ENCODE peak calls at places on chromosomes 16 and 17, in six cellular contexts. One of them, this sample, is unnamed.

GRCh38 chr17:73544333-73544732 is 99.9 kb downstream of the SDK2 start:
- DNase-seq in mucosa of descending colon: no peak
- DNase-seq in PC-3: no peak
- DNase-seq in heart right ventricle: no peak
- DNase-seq in omental fat pad: no peak
- DNase-seq in HCT116: no peak
- DNase-seq in this sample: no peak

GRCh38 chr16:77385481-77385880 is 49.4 kb downstream of the ADAMTS18 start:
- DNase-seq in mucosa of descending colon: no peak
- DNase-seq in PC-3: no peak
- DNase-seq in heart right ventricle: no peak
- DNase-seq in omental fat pad: no peak
- DNase-seq in HCT116: no peak
- DNase-seq in this sample: no peak

GRCh38 chr17:83127431-83128160 is 48.2 kb downstream of the METRNL start:
- DNase-seq in mucosa of descending colon: no peak
- DNase-seq in PC-3: no peak
- DNase-seq in heart right ventricle: no peak
- DNase-seq in omental fat pad: no peak
- DNase-seq in HCT116: no peak
- DNase-seq in this sample: no peak

GRCh38 chr17:35171834-35172233 is 22.4 kb downstream of the SLC35G3 start:
- DNase-seq in mucosa of descending colon: no peak
- DNase-seq in PC-3: peak; percentile 33
- DNase-seq in heart right ventricle: no peak
- DNase-seq in omental fat pad: no peak
- DNase-seq in HCT116: no peak
- DNase-seq in this sample: no peak

GRCh38 chr17:57455063-57455914 is 199.0 kb downstream of the MSI2 start:
- DNase-seq in mucosa of descending colon: no peak
- DNase-seq in PC-3: no peak
- DNase-seq in heart right ventricle: no peak
- DNase-seq in omental fat pad: no peak
- DNase-seq in HCT116: no peak
- DNase-seq in this sample: no peak

GRCh38 chr16:29877266-29877961 is 14.4 kb upstream of the CDIPT start:
- DNase-seq in mucosa of descending colon: no peak
- DNase-seq in PC-3: no peak
- DNase-seq in heart right ventricle: no peak
- DNase-seq in omental fat pad: no peak
- DNase-seq in HCT116: peak; percentile 66
- DNase-seq in this sample: no peak

GRCh38 chr17:42248351-42249179 is 27.6 kb downstream of the STAT5B start:
- DNase-seq in mucosa of descending colon: peak; percentile 76
- DNase-seq in PC-3: no peak
- DNase-seq in heart right ventricle: peak; percentile 90
- DNase-seq in omental fat pad: no peak
- DNase-seq in HCT116: no peak
- DNase-seq in this sample: no peak

GRCh38 chr16:85891033-85891775 is 7.8 kb upstream of the IRF8 start:
- DNase-seq in mucosa of descending colon: no peak
- DNase-seq in PC-3: peak; percentile 81
- DNase-seq in heart right ventricle: no peak
- DNase-seq in omental fat pad: no peak
- DNase-seq in HCT116: peak; percentile 40
- DNase-seq in this sample: no peak

GRCh38 chr17:67488161-67488560 is 111.1 kb downstream of the PITPNC1 start:
- DNase-seq in mucosa of descending colon: no peak
- DNase-seq in PC-3: no peak
- DNase-seq in heart right ventricle: peak; percentile 57
- DNase-seq in omental fat pad: peak; percentile 48
- DNase-seq in HCT116: no peak
- DNase-seq in this sample: no peak

DNA sequence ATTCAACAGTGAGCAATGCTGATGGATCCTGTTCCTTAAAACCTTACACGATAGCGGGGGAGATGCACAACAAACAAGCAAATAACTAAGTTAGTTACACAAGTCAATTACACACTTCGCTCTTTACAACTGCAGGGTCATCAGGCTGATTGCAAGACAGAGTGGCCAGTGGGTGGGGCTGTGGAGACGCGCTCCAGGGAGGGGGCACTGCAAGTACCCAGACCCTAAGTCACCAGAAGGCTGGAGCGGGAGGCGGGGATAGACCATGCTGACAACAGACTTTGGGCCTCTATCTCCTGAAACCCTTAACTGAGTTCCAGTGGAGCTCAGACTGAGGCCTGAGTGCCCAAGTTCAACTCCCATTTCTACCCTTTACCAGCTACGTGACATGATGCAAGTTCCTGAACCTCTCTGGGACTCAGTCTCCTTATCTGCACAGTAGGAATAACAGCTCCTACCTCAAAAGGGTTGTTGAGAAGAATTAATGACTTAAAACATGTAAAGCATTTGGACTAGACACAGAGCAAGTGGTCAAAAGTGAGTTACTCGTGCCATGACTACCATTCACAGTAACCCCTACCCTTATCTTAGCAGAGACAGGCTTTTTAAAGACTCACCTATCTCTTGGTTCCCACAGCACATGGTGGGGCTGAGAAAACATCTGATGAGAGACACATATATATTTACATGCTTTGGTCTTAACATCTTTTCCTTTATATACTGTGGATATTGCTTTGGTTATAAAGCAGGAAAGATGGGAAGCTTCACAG is 10.4 kb downstream of the CPPED1 start:
- DNase-seq in mucosa of descending colon: no peak
- DNase-seq in PC-3: no peak
- DNase-seq in heart right ventricle: no peak
- DNase-seq in omental fat pad: no peak
- DNase-seq in HCT116: no peak
- DNase-seq in this sample: no peak
- TF ChIP-seq CTCF in mucosa of descending colon: no peak
- TF ChIP-seq CTCF in PC-3: no peak
- TF ChIP-seq CTCF in heart right ventricle: no peak
- TF ChIP-seq CTCF in omental fat pad: no peak
- TF ChIP-seq CTCF in HCT116: no peak
- TF ChIP-seq CTCF in this sample: no peak

GRCh38 chr16:17564856-17565255 is 94.1 kb upstream of the XYLT1 start:
- DNase-seq in mucosa of descending colon: no peak
- DNase-seq in PC-3: no peak
- DNase-seq in heart right ventricle: no peak
- DNase-seq in omental fat pad: no peak
- DNase-seq in HCT116: no peak
- DNase-seq in this sample: no peak

GRCh38 chr16:17566656-17567450 is 96.1 kb upstream of the XYLT1 start:
- DNase-seq in mucosa of descending colon: no peak
- DNase-seq in PC-3: no peak
- DNase-seq in heart right ventricle: no peak
- DNase-seq in omental fat pad: no peak
- DNase-seq in HCT116: no peak
- DNase-seq in this sample: no peak

GRCh38 chr16:17567455-17567854 is 96.7 kb upstream of the XYLT1 start:
- DNase-seq in mucosa of descending colon: no peak
- DNase-seq in PC-3: no peak
- DNase-seq in heart right ventricle: no peak
- DNase-seq in omental fat pad: no peak
- DNase-seq in HCT116: no peak
- DNase-seq in this sample: no peak

GRCh38 chr16:17566075-17566474 is 95.3 kb upstream of the XYLT1 start:
- DNase-seq in mucosa of descending colon: no peak
- DNase-seq in PC-3: no peak
- DNase-seq in heart right ventricle: no peak
- DNase-seq in omental fat pad: no peak
- DNase-seq in HCT116: no peak
- DNase-seq in this sample: no peak

GRCh38 chr16:17565605-17566004 is 94.8 kb upstream of the XYLT1 start:
- DNase-seq in mucosa of descending colon: no peak
- DNase-seq in PC-3: no peak
- DNase-seq in heart right ventricle: no peak
- DNase-seq in omental fat pad: no peak
- DNase-seq in HCT116: peak; percentile 4
- DNase-seq in this sample: no peak
- TF ChIP-seq CTCF in mucosa of descending colon: no peak
- TF ChIP-seq CTCF in PC-3: no peak
- TF ChIP-seq CTCF in heart right ventricle: no peak
- TF ChIP-seq CTCF in omental fat pad: no peak
- TF ChIP-seq CTCF in HCT116: peak; percentile 10
- TF ChIP-seq CTCF in this sample: peak; percentile 31

DNA sequence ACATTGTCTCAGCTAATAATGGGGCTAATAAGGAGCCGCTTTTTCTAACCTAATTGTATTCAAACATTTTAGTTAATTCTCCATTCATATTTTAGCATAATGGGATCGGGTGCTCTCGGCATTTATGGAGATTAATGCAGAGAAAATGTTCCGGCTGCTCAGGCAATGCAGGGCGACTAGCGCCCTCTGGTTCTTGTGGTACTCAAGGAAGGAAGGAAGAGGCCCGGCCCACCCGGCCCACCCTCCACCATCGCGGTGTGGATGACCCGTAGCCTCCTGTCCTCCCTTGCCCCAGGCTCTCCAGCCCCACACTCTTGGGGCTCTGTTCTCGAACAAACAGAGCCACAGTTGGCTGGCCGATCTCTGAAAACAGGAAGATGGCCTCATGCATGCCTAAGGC is 21.1 kb upstream of the ABCC3 start:
- DNase-seq in mucosa of descending colon: no peak
- DNase-seq in PC-3: no peak
- DNase-seq in heart right ventricle: no peak
- DNase-seq in omental fat pad: no peak
- DNase-seq in HCT116: no peak
- DNase-seq in this sample: no peak
- TF ChIP-seq CTCF in mucosa of descending colon: no peak
- TF ChIP-seq CTCF in PC-3: no peak
- TF ChIP-seq CTCF in heart right ventricle: no peak
- TF ChIP-seq CTCF in omental fat pad: no peak
- TF ChIP-seq CTCF in HCT116: no peak
- TF ChIP-seq CTCF in this sample: peak; percentile 14

DNA sequence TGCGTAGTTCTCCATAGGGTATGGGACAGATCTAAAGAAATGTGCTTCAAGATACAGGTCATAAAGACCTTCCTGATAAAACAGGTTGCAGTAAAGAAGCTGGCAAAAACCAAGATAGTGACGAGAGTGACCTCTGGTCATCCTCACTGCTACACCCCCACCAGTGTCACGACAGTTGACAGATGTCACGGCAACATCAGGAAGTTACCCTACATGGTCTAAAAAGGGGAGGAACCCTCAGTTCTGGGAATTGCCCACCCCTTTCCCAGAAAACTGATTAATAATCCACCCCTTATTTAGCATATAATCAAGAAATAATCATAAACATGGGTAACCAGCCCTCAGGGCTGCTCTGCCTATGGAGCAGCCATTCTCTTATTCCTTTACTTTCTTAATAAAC is 46.3 kb downstream of the CLEC19A start:
- DNase-seq in mucosa of descending colon: no peak
- DNase-seq in PC-3: no peak
- DNase-seq in heart right ventricle: no peak
- DNase-seq in omental fat pad: no peak
- DNase-seq in HCT116: no peak
- DNase-seq in this sample: no peak
- TF ChIP-seq CTCF in mucosa of descending colon: no peak
- TF ChIP-seq CTCF in PC-3: no peak
- TF ChIP-seq CTCF in heart right ventricle: no peak
- TF ChIP-seq CTCF in omental fat pad: no peak
- TF ChIP-seq CTCF in HCT116: no peak
- TF ChIP-seq CTCF in this sample: no peak

GRCh38 chr17:47099451-47099986 is 89.6 kb downstream of the CDC27 start:
- DNase-seq in mucosa of descending colon: peak; percentile 7
- DNase-seq in PC-3: no peak
- DNase-seq in heart right ventricle: no peak
- DNase-seq in omental fat pad: no peak
- DNase-seq in HCT116: no peak
- DNase-seq in this sample: no peak
- TF ChIP-seq CTCF in mucosa of descending colon: no peak
- TF ChIP-seq CTCF in PC-3: no peak
- TF ChIP-seq CTCF in heart right ventricle: no peak
- TF ChIP-seq CTCF in omental fat pad: no peak
- TF ChIP-seq CTCF in HCT116: no peak
- TF ChIP-seq CTCF in this sample: no peak